ENCODE peak calls at places on chromosomes 4 and X, in five cellular contexts. F, S, W, V and P are unnamed samples.
A peak's percentile ranks its signal among the peaks of the same experiment; 100 is the strongest.

GRCh38 chr4:69875986-69876542 is 16.1 kb upstream of the SULT1E1 start:
- DNase-seq in F (no peak), S (no peak), W (no peak), V (no peak), P (no peak)

GRCh38 chrX:68273887-68274286 is 159.4 kb downstream of the OPHN1 start:
- DNase-seq in F (no peak), S (no peak), W (no peak), V (peak; percentile 13), P (no peak)

GRCh38 chrX:10529344-10529743 is 91.0 kb downstream of the MID1 start:
- DNase-seq in F (peak; percentile 77), S (no peak), W (no peak), V (peak; percentile 79), P (no peak)

GRCh38 chr4:101366331-101366730 is 19.0 kb upstream of the PPP3CA start:
- DNase-seq in F (no peak), S (no peak), W (no peak), V (peak; percentile 66), P (no peak)

GRCh38 chr4:48904101-48904500 is 2.5 kb downstream of the OCIAD2 start:
- DNase-seq in F (no peak), S (no peak), W (no peak), V (no peak), P (no peak)

GRCh38 chr4:56681158-56681848 is at the start of gene HOPX:
- DNase-seq in F (no peak), S (peak; percentile 88), W (no peak), V (no peak), P (no peak)

GRCh38 chr4:53508446-53508845 is 82.8 kb downstream of the LNX1 start:
- DNase-seq in F (peak; percentile 67), S (no peak), W (no peak), V (peak; percentile 76), P (no peak)

GRCh38 chr4:161604516-161605300 is 559.1 kb downstream of the FSTL5 start:
- DNase-seq in F (no peak), S (no peak), W (no peak), V (no peak), P (no peak)

GRCh38 chr4:83387922-83388676 is 53.5 kb upstream of the HPSE start:
- DNase-seq in F (no peak), S (no peak), W (no peak), V (no peak), P (no peak)

GRCh38 chr4:93199492-93199891 is 629.1 kb upstream of the ATOH1 start:
- DNase-seq in F (peak; percentile 59), S (no peak), W (no peak), V (peak; percentile 26), P (no peak)

GRCh38 chr4:25632135-25632534 is 23.5 kb upstream of the SLC34A2 start:
- DNase-seq in F (no peak), S (no peak), W (no peak), V (no peak), P (no peak)

GRCh38 chr4:131113273-131113672 is 2017.3 kb downstream of the C4orf33 start:
- DNase-seq in F (no peak), S (no peak), W (no peak), V (no peak), P (no peak)

GRCh38 chr4:163590609-163591264 is 96.2 kb downstream of the TMA16 start:
- DNase-seq in F (no peak), S (no peak), W (no peak), V (no peak), P (no peak)

GRCh38 chr4:48706741-48707140 is 73.3 kb downstream of the FRYL start:
- DNase-seq in F (no peak), S (no peak), W (no peak), V (no peak), P (no peak)

GRCh38 chrX:150313514-150313913 is 49.6 kb upstream of the MAMLD1 start:
- DNase-seq in F (no peak), S (no peak), W (no peak), V (no peak), P (no peak)

GRCh38 chr4:182745268-182745667 is 171.9 kb downstream of the DCTD start:
- DNase-seq in F (no peak), S (no peak), W (no peak), V (no peak), P (no peak)

GRCh38 chr4:19880205-19880604 is 371.5 kb upstream of the SLIT2 start:
- DNase-seq in F (no peak), S (no peak), W (no peak), V (peak; percentile 20), P (no peak)

GRCh38 chrX:133980406-133980805 is 5.0 kb downstream of the GPC3 start:
- DNase-seq in F (no peak), S (no peak), W (no peak), V (peak; percentile 25), P (no peak)

GRCh38 chr4:146647615-146648383 is 9.1 kb downstream of the POU4F2 start:
- DNase-seq in F (no peak), S (no peak), W (peak; percentile 49), V (no peak), P (no peak)

GRCh38 chr4:38162240-38162784 is 202.1 kb downstream of the PTTG2 start:
- DNase-seq in F (peak; percentile 75), S (no peak), W (no peak), V (peak; percentile 70), P (no peak)

GRCh38 chr4:106502106-106502699 is 133.6 kb upstream of the GIMD1 start:
- DNase-seq in F (peak; percentile 42), S (no peak), W (peak; percentile 81), V (peak; percentile 77), P (no peak)

GRCh38 chrX:47595701-47596655 is 13.7 kb downstream of the TIMP1 start:
- DNase-seq in F (no peak), S (no peak), W (no peak), V (peak; percentile 43), P (no peak)

GRCh38 chr4:8276358-8277240 is 7.0 kb downstream of the HTRA3 start:
- DNase-seq in F (no peak), S (no peak), W (peak; percentile 22), V (peak; percentile 50), P (no peak)